ENCODE peak calls at places on chromosome 17, in four cellular contexts. S is gastrocnemius medialis; R is CD4-positive, CD25-positive, alpha-beta regulatory T cell; C is esophagus muscularis mucosa. H is an unnamed sample.

GRCh38 chr17:18093616-18094408 is 6.1 kb downstream of the DRG2 start:
- DNase-seq in S (peak; percentile 75), R (no peak), C (no peak), H (no peak)

GRCh38 chr17:80504671-80505413 is 28.4 kb upstream of the NPTX1 start:
- DNase-seq in S (no peak), R (no peak), C (no peak), H (no peak)

GRCh38 chr17:66115246-66115645 is 76.7 kb downstream of the CEP112 start:
- DNase-seq in S (no peak), R (no peak), C (no peak), H (no peak)

GRCh38 chr17:56896968-56897359 is 16.9 kb downstream of the TRIM25 start:
- DNase-seq in S (no peak), R (no peak), C (no peak), H (no peak)

GRCh38 chr17:56297142-56297541 is 143.9 kb downstream of the ANKFN1 start:
- DNase-seq in S (no peak), R (no peak), C (peak; percentile 64), H (no peak)

GRCh38 chr17:80792373-80792781 is 199.3 kb upstream of the CHMP6 start:
- DNase-seq in S (peak; percentile 37), R (no peak), C (no peak), H (no peak)

GRCh38 chr17:73378974-73379470 is 67.2 kb upstream of the CDC42EP4 start:
- DNase-seq in S (no peak), R (no peak), C (no peak), H (no peak)

GRCh38 chr17:59753522-59754467 is 46.3 kb downstream of the VMP1 start:
- DNase-seq in S (no peak), R (peak; percentile 82), C (no peak), H (no peak)

GRCh38 chr17:333626-334396 is 18.8 kb downstream of the RPH3AL start:
- DNase-seq in S (peak; percentile 78), R (peak; percentile 29), C (peak; percentile 96), H (no peak)

GRCh38 chr17:9636501-9636900 is 8.8 kb upstream of the USP43 start:
- DNase-seq in S (no peak), R (no peak), C (peak; percentile 68), H (no peak)

GRCh38 chr17:78974635-78975591 is 4.8 kb downstream of the LGALS3BP start:
- DNase-seq in S (peak; percentile 84), R (no peak), C (peak; percentile 93), H (no peak)

GRCh38 chr17:33513769-33514168 is 220.7 kb upstream of the ASIC2 start:
- DNase-seq in S (no peak), R (no peak), C (no peak), H (no peak)

GRCh38 chr17:61399131-61400057 is at the start of gene TBX2:
- DNase-seq in S (no peak), R (no peak), C (no peak), H (no peak)

GRCh38 chr17:31310260-31310659 is 3.6 kb downstream of the EVI2B start:
- DNase-seq in S (no peak), R (peak; percentile 84), C (no peak), H (no peak)

GRCh38 chr17:50094753-50095616 is at the start of gene PDK2:
- DNase-seq in S (peak; percentile 96), R (peak; percentile 98), C (peak; percentile 99), H (peak; percentile 90)

GRCh38 chr17:76691379-76692191 is 19.2 kb downstream of the MXRA7 start:
- DNase-seq in S (no peak), R (no peak), C (no peak), H (no peak)

GRCh38 chr17:1773755-1774181 is 11.9 kb downstream of the SERPINF1 start:
- DNase-seq in S (peak; percentile 66), R (no peak), C (no peak), H (no peak)

GRCh38 chr17:64778367-64779290 is 116.5 kb upstream of the SMURF2 start:
- DNase-seq in S (no peak), R (no peak), C (no peak), H (no peak)

DNA sequence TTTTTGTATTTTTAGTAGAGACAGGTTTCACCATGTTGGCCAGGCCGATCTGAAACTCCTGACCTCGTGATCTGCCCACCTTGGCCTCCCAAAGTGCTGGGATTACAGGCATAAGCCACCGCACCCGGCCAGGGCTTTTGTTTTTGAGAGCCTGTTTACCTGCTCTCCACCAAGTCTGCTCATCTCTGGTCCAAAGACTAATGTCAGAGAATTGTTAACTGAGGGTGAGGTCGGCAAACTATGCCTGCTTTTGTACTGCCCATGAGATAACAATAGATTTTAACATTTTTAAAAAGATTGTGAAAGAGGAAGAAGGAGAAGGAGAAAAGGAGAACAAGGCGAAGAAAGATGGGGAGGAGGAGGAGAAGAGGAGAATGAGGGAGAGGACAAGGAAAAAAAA is 26.0 kb downstream of the TMEM238L start:
- DNase-seq in S (no peak), R (no peak), C (no peak), H (no peak)
- H3K4me1 ChIP-seq in S (no peaks in the 10 kb centered on the region), R (no peaks in the 10 kb centered on the region), C (no peaks in the 10 kb centered on the region), H (no peaks in the 10 kb centered on the region)

DNA sequence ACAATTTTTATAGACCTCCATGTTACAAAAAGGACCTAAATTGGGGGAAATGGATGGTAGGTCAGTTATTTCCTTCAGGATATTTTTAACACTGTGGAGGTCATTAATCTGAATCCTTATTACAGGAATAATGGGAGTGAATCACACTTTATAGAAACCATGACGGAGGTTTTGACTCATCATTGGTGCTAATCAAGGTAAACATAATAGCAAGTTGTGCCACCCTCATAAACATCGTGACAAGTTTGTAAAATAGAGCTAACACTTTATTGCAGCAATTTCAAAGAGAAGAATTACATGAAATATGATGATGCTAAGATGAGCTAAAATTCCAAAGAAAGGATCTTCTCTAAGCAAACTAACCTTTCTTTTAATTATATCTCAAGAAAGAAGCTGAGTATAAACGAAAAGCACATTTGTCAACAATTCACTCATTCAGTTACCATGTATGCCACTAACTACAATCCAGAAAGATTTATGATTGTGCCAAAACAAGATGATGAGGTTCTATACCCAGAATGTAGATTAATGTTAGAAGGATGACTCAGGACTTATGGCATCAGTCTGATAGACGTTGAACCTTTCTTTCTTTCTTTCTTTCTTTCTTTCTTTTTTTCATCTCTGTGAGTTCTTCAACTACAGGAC is 23.5 kb downstream of the STAT5B start:
- DNase-seq in S (no peak), R (no peak), C (no peak), H (no peak)
- H3K4me1 ChIP-seq in S (peaks cover 67% of the 10 kb centered on the region), R (peaks cover 64% of the 10 kb centered on the region), C (peaks cover 83% of the 10 kb centered on the region), H (peaks cover 41% of the 10 kb centered on the region)

DNA sequence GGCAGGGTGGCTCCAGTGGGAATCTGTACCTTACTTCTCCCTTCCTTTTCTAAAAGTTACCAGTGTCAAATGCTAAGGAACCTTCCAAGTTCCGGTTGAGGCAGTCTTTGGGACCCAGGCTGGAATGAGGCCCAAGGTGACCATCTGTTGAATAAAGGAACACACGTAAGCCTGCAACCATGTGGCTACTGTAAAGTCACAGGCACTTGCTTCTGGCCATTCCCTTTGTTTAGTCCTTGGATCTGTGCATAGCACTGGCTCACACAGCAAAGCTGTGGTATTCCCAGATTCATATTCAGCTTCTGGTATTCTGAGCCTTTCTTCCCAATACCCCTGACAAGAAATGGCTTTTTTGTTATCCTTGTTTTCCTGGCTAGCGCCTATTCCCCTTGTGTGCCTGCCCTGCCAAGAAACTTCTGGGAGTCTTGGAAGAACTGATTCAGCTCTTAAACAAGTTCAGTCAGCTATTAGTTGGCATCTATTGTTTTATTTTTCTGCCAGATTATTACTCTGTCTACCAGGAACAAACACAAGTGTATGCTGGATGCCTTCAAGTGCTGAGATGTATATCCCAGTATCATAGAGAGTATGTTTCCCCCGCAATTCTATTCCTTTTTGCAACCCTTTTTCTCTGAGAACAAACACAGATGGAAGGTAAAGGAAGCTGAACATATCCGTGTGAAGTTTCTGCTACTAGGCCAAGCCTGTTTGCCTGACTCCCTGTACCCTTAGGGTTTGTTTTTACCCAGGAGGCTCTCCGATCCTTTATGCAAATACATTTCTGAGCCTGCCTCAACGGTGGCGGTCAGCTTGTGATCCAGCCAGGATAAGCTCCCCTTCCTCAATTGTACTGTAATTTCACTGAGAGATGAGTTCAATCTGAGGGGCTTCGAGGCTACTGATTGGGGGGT is 13.2 kb downstream of the TMEM238L start:
- DNase-seq in S (no peak), R (no peak), C (no peak), H (no peak)
- H3K4me1 ChIP-seq in S (peaks cover 13% of the 10 kb centered on the region), R (no peaks in the 10 kb centered on the region), C (peaks cover 9% of the 10 kb centered on the region), H (peaks cover 64% of the 10 kb centered on the region)

GRCh38 chr17:68450391-68450790 is 6.9 kb downstream of the WIPI1 start:
- DNase-seq in S (no peak), R (no peak), C (no peak), H (no peak)
- H3K4me1 ChIP-seq in S (peaks cover 60% of the 10 kb centered on the region), R (no peaks in the 10 kb centered on the region), C (peaks cover 16% of the 10 kb centered on the region), H (no peaks in the 10 kb centered on the region)

DNA sequence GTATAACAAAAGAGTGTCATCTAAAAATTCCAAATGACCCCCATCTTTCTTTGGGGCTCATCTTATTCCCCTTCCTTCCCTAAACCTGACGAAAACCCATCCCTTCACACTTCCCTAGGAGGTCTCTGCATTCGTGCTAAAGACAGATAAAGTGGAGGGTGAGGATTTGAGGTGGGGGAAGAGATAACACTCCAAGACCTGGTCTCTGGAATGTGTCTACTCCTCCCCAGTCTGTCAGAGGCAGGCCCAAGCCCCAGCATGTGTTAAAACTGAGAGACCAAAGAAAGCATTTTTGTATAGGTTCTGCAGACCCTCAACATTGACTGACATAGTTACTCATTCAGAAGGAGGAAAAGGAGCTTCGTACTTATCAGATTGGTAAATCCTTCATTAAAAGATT is 11.0 kb upstream of the LHX1 start:
- DNase-seq in S (no peak), R (no peak), C (no peak), H (no peak)
- H3K4me1 ChIP-seq in S (no peaks in the 10 kb centered on the region), R (peaks cover 7% of the 10 kb centered on the region), C (peaks cover 9% of the 10 kb centered on the region), H (peaks cover 14% of the 10 kb centered on the region)

H was measured in esophagus squamous epithelium.